ENCODE peak calls at places on chromosomes 11 and 22, in four cellular contexts. L is right lobe of liver, X is testis, N is GM23338. W is an unnamed sample.
A peak's percentile ranks its signal among the peaks of the same experiment; 100 is the strongest.

GRCh38 chr22:44802956-44803355 is 50.6 kb downstream of the ARHGAP8 start:
- DNase-seq in X (no peak), L (no peak), N (no peak), W (peak; percentile 20)

GRCh38 chr22:19810381-19811141 is 44.1 kb downstream of the GNB1L start:
- DNase-seq in X (peak; percentile 64), L (peak; percentile 10), N (no peak), W (peak; percentile 62)

GRCh38 chr11:128455766-128456165 is 131.6 kb downstream of the ETS1 start:
- DNase-seq in L (no peak), X (no peak), N (no peak), W (no peak)

GRCh38 chr11:28701760-28702449 is 593.7 kb downstream of the METTL15 start:
- DNase-seq in L (no peak), X (no peak), N (no peak), W (no peak)

GRCh38 chr11:121544956-121545355 is 92.2 kb upstream of the SORL1-AS1 start:
- DNase-seq in N (no peak), L (no peak), X (no peak), W (no peak)

GRCh38 chr11:124917115-124917637 is 1.9 kb upstream of the HEPN1 start:
- DNase-seq in X (no peak), N (no peak), L (no peak), W (no peak)

GRCh38 chr11:94120946-94121345 is 7.7 kb upstream of the PANX1 start:
- DNase-seq in N (no peak), X (no peak), L (no peak), W (no peak)

GRCh38 chr11:100841711-100842407 is 154.8 kb downstream of the ARHGAP42 start:
- DNase-seq in L (no peak), N (no peak), X (no peak), W (no peak)

GRCh38 chr11:67615455-67616430 is 9.0 kb downstream of the NDUFV1 start:
- DNase-seq in X (no peak), N (peak; percentile 85), L (peak; percentile 77), W (peak; percentile 92)

GRCh38 chr22:39353346-39353745 is 3.6 kb downstream of the SYNGR1 start:
- DNase-seq in L (no peak), X (no peak), N (no peak), W (no peak)

GRCh38 chr11:67031791-67032561 is 9.0 kb downstream of the SYT12 start:
- DNase-seq in X (no peak), L (no peak), N (no peak), W (peak; percentile 72)

GRCh38 chr22:49106136-49106930 is 721.3 kb downstream of the BRD1 start:
- DNase-seq in L (no peak), X (no peak), N (no peak), W (peak; percentile 41)

GRCh38 chr11:12687740-12688139 is 13.5 kb downstream of the TEAD1 start:
- DNase-seq in L (no peak), X (no peak), N (peak; percentile 94), W (peak; percentile 88)

GRCh38 chr11:36452231-36452630 is 57.8 kb downstream of the TRAF6 start:
- DNase-seq in X (no peak), L (no peak), N (no peak), W (no peak)

GRCh38 chr22:45335854-45336492 is 26.2 kb downstream of the FAM118A start:
- DNase-seq in N (no peak), X (no peak), L (no peak), W (no peak)

GRCh38 chr11:1878134-1879031 is 13.3 kb downstream of the PRR33 start:
- DNase-seq in L (peak; percentile 13), N (no peak), X (peak; percentile 42), W (no peak)

GRCh38 chr11:125264091-125265022 is 99.8 kb downstream of the PKNOX2 start:
- DNase-seq in X (no peak), N (no peak), L (no peak), W (no peak)

GRCh38 chr11:128473631-128474030 is 113.7 kb downstream of the ETS1 start:
- DNase-seq in X (no peak), N (no peak), L (no peak), W (no peak)

GRCh38 chr11:110896358-110896757 is 184.1 kb upstream of the ARHGAP20 start:
- DNase-seq in X (no peak), N (no peak), L (no peak), W (no peak)

GRCh38 chr11:65742353-65742752 is 21.8 kb upstream of the RNASEH2C start:
- DNase-seq in N (no peak), L (no peak), X (no peak), W (no peak)
- H3K27me3 ChIP-seq in N (no peaks in the 10 kb centered on the region), L (no peaks in the 10 kb centered on the region), X (no peaks in the 10 kb centered on the region), W (peaks cover 9% of the 10 kb centered on the region)

DNA sequence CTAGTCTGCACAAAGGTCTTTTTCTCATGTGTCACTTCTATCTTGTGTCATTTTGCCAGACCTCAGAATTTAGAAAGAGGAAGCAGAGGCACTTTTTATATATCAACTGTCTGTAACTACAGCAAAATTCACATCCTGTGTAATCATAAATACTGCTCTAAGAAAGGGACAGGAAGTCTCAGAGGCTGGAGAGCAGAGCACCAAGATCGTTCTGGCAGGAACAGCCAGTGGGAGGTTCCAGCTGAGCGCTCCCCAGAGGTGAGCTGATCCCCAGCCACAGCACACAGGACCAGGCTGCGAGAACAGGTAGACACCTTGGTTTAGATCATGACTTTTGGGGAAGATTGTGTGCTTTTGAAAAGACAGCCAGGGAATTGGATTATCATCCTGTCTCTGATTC is at the start of gene MS4A7:
- DNase-seq in L (peak; percentile 54), X (peak; percentile 24), N (no peak), W (no peak)
- H3K4me3 ChIP-seq in L (peak within 1 kb of the TSS; percentile 14), X (no peak within 1 kb of the TSS), N (no peak within 1 kb of the TSS), W (no peak within 1 kb of the TSS)

GRCh38 chr11:18366286-18366685 is 28.1 kb upstream of the LDHA start:
- DNase-seq in X (no peak), L (no peak), N (no peak), W (no peak)
- TF ChIP-seq CTCF in X (no peak), L (no peak), N (no peak), W (no peak)

GRCh38 chr11:554428-554823 is 6.1 kb downstream of the LMNTD2 start:
- DNase-seq in N (peak; percentile 54), L (peak; percentile 22), X (no peak), W (no peak)
- H3K27me3 ChIP-seq in N (peaks cover 28% of the 10 kb centered on the region), L (no peaks in the 10 kb centered on the region), X (no peaks in the 10 kb centered on the region), W (peaks cover 32% of the 10 kb centered on the region)

DNA sequence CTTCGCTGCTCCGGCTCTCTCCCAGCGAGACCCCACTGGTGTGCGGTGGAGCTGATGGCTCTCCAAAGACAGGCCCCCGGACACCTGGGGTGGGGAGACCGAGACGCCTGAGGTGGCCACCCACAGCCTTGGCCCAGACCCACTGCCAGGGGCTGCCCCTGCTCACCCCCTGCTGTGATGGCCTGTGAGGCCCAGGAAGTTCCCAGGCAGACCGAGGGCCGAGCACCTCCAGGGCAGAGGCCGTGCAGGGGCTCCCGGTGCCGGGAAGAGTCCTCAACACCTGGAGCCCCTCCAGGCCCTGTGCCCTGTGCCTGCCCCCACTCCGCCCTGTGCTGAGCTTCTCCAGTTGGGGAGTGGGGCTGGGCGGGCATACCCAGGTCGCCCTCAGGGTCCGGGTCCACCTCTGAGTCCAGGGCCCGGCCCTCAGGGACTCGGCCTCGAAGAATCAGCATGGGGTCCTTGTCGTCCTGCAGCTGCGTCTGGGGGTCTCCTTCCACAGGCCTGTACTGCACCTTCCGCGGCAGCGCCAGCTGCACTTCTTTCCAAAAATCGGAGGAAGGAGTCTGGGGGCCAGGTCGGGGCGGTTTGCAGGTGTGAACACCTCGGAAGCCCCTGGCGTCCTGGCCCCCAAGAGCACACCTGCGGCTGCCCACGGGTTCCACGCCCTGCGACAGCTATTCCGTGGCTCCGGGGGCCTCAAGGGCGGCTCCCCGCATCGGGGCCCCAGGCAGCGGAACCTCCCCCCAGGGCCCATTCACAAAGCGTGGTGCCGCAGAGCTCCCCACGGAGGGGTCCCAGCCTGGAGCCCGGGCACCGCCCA is 8.6 kb downstream of the SIGIRR start:
- DNase-seq in N (no peak), L (no peak), X (no peak), W (no peak)
- H3K4me3 ChIP-seq in N (peak overlapping the region; percentile 59), L (peak overlapping the region; percentile 66), X (peak overlapping the region; percentile 77), W (peak overlapping the region; percentile 72)

DNA sequence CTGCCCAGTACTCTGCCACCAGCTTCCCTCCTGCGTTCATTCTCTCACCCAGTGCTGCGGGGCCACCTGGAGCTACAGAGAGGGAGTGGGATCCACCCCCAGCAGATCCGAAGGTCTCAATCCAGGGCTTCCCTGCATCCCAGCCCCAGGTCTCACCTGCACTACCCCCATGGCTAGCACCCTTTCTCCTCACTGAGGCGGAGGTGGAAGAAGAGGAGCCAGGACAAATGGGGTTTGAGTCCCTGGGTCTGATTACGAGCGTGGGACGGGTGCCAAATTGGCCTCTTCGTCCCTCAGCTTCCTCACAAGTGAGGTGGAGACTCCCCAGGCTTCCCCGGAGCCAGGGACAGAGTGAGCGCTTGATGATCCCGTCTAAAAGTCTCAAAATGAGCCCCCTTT is 64.2 kb downstream of the NFAM1 start:
- DNase-seq in L (no peak), X (no peak), N (no peak), W (no peak)
- TF ChIP-seq CTCF in L (no peak), X (no peak), N (no peak), W (no peak)

DNA sequence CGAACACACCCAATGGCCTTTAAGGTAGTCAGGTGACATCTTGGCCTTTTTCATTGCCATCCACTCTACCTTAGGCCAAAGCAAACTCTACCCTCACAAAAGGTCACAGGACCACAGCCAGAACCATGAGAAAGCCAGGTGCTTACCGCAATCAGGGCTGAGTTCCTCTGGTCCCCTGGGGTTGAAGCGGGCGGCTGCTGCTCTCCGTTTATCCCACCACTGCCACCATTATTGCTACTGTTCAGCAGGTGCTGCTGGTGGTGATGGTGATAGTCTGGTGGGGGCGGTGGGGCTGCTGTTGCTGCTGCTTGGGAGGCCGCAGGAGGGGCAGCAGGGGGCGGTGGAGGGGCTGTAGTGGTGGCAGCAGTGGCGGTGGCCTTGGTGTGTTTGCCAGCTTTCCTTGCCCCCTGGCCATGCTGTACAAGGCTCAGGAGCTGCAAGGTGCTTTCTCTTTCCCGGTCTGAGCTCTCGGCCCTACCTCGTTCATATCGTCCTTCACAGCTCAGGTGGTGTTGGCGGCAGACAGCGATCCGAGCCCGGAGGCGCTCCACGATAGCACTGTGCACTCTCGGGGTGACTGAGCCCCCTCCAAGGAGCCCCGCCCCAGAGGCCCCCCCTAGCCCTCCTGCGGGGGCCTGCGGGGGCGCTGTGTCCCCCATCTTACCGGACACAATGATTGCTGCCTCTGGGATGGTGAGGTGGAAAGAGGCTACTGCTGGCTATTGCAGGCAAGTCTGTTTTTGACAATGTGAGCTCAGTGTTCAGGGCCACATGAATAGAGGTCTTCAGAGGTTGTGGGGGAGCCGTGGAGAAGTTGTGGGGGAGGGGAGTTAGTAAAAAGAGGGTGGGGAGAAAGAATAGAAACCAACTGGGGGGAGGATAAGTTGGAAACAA is 1.5 kb downstream of the MAML2 start:
- DNase-seq in L (peak; percentile 43), X (no peak), N (peak; percentile 56), W (peak; percentile 72)
- H3K27me3 ChIP-seq in L (no peaks in the 10 kb centered on the region), X (no peaks in the 10 kb centered on the region), N (peaks cover 8% of the 10 kb centered on the region), W (no peaks in the 10 kb centered on the region)